ENCODE peak calls at places on chromosomes 4 and X, in five cellular contexts. D, I, B, Q and Z are unnamed samples.

GRCh38 chr4:107897823-107898222 is 33.5 kb upstream of the CYP2U1 start:
- DNase-seq in D (no peak), I (no peak), B (no peak), Q (no peak), Z (no peak)

GRCh38 chrX:83588409-83588808 is 80.3 kb downstream of the POU3F4 start:
- DNase-seq in D (no peak), I (no peak), B (no peak), Q (no peak), Z (no peak)

GRCh38 chrX:17923546-17923945 is 62.4 kb upstream of the RAI2 start:
- DNase-seq in D (peak), I (no peak), B (no peak), Q (peak), Z (no peak)

GRCh38 chr4:76626686-76627465 is 191.8 kb downstream of the SHROOM3 start:
- DNase-seq in D (peak), I (peak), B (no peak), Q (peak), Z (no peak)

GRCh38 chrX:69362889-69363288 is 141.2 kb upstream of the NALF2 start:
- DNase-seq in D (peak), I (no peak), B (no peak), Q (no peak), Z (no peak)

GRCh38 chr4:138182838-138183426 is 59.2 kb downstream of the SLC7A11 start:
- DNase-seq in D (peak), I (peak), B (no peak), Q (peak), Z (no peak)

GRCh38 chr4:15104825-15105224 is 102.5 kb downstream of the CPEB2 start:
- DNase-seq in D (no peak), I (no peak), B (no peak), Q (no peak), Z (no peak)

GRCh38 chr4:19224820-19225219 is 1026.9 kb upstream of the SLIT2 start:
- DNase-seq in D (peak), I (no peak), B (no peak), Q (peak), Z (no peak)

GRCh38 chr4:6641164-6641970 is 882 bp downstream of the MRFAP1 start:
- DNase-seq in D (peak), I (no peak), B (no peak), Q (peak), Z (no peak)

GRCh38 chr4:128600996-128601857 is 208.3 kb upstream of the JADE1 start:
- DNase-seq in D (peak), I (peak), B (peak), Q (peak), Z (no peak)

GRCh38 chr4:146916479-146917076 is 29.1 kb downstream of the TTC29 start:
- DNase-seq in D (peak), I (peak), B (no peak), Q (peak), Z (peak)

GRCh38 chr4:77385124-77385969 is 220.3 kb upstream of the CXCL13 start:
- DNase-seq in D (peak), I (peak), B (peak), Q (peak), Z (peak)

GRCh38 chrX:100642296-100642695 is 1.7 kb upstream of the SRPX2 start:
- DNase-seq in D (no peak), I (no peak), B (no peak), Q (no peak), Z (no peak)

GRCh38 chrX:115889121-115889890 is 281.2 kb upstream of the AGTR2 start:
- DNase-seq in D (no peak), I (no peak), B (peak), Q (no peak), Z (no peak)

GRCh38 chrX:22748093-22748999 is 251.4 kb upstream of the DDX53 start:
- DNase-seq in D (peak), I (peak), B (peak), Q (peak), Z (no peak)

GRCh38 chr4:145271194-145271593 is 90.8 kb upstream of the OTUD4 start:
- DNase-seq in D (no peak), I (peak), B (no peak), Q (no peak), Z (no peak)

GRCh38 chr4:145734576-145735329 is 54.8 kb downstream of the C4orf51 start:
- DNase-seq in D (no peak), I (peak), B (no peak), Q (peak), Z (peak)

GRCh38 chrX:48468247-48468671 is 1.8 kb downstream of the SLC38A5 start:
- DNase-seq in D (no peak), I (no peak), B (no peak), Q (peak), Z (no peak)

GRCh38 chrX:136627381-136627780 is 20.6 kb upstream of the CD40LG start:
- DNase-seq in D (no peak), I (no peak), B (no peak), Q (no peak), Z (no peak)

DNA sequence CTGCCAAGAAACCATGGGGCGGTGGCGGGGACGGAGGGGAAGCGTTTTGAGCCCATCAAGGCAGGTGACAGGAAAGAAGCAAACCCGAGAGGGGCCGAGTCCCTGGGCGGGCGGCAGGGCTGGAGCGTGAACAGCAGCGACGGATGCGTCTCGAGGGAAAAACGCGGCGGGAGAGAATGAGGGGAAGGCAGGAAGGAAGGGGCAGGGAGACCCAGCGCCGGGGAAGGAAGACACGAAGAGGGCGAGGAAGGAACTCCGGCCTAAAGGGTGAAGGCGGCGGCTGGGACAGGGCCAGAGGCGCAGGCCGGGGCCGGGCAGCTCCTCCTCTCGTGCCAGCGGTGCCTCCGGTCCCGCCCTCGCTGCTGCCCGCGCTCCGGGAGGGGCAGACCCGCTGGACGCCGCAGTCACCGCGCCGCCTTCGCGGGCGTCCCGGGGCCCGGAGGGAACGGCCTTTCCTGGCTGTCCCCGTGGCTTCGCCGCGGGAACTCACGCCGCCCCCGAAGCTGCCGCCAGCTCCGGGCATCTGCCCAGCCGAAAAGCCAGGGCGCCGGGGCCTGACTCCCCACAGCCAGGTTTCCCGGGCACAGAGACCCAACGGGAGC is 751 bp upstream of the RGS12 start:
- DNase-seq in D (peak), I (peak), B (peak), Q (peak), Z (no peak)
- TF ChIP-seq GABPA in D (no peak), I (no peak), B (peak), Q (no peak), Z (no peak)

GRCh38 chr4:87359258-87359657 is 31.7 kb downstream of the HSD17B11 start:
- DNase-seq in D (no peak), I (no peak), B (no peak), Q (no peak), Z (no peak)

GRCh38 chr4:87354168-87355102 is 31.8 kb upstream of the HSD17B13 start:
- DNase-seq in D (no peak), I (no peak), B (no peak), Q (no peak), Z (no peak)

GRCh38 chr4:87356832-87357526 is 34.0 kb downstream of the HSD17B11 start:
- DNase-seq in D (no peak), I (no peak), B (no peak), Q (no peak), Z (no peak)

DNA sequence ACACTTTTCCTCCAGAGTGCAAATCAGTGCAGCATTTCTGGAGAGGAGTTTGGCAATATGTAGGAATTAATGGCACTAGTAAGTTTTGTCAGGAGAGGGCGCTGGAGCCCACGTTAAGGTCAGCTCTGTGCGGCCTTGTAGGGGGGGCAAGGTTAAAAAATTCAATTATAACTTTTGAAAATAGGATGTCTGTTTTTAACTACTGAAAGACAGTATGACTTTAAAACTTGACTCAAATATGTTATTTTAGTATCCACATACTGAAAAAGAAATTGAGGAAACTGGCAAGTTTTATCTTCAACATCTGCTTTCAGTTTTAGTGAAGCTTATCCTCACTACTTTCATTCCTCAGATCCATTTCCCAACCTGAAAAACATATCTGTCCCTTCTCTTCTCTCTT is 30.9 kb upstream of the HSD17B13 start:
- DNase-seq in D (peak), I (peak), B (peak), Q (peak), Z (peak)
- TF ChIP-seq USF2 in D (no peak), I (no peak), B (no peak), Q (no peak), Z (no peak)

GRCh38 chr4:64774626-64775025 is 365.4 kb upstream of the TECRL start:
- DNase-seq in D (no peak), I (no peak), B (no peak), Q (no peak), Z (no peak)
- TF ChIP-seq GABPA in D (no peak), I (no peak), B (no peak), Q (no peak), Z (no peak)

DNA sequence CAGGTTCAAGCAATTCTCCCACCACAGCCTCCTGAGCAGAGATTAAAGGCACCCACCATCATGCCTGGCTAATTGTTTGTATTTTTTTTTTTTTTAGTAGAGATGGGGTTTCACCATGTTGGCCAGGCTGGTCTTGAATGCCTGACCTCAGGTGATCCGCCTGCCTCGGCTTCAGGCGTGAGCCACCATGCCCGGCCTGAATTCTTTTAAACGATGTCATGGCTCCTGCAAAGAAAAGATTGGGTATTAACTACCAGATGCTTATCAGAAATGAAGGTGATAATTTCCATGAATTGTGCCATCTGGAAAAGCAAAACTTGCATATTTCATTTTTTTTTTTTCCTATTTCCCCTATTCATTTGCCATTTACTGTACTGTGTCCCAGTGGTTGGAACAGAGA is 195.7 kb upstream of the IGFBP7 start:
- DNase-seq in D (no peak), I (no peak), B (no peak), Q (no peak), Z (no peak)
- TF ChIP-seq USF2 in D (no peak), I (no peak), B (no peak), Q (no peak), Z (no peak)